ENCODE peak calls at places on chromosome 21, in six cellular contexts. One of them, this sample, is unnamed.

GRCh38 chr21:42310411-42311001 is 4.7 kb downstream of the TFF3 start:
- DNase-seq in K562: no peak
- DNase-seq in HepG2: no peak
- DNase-seq in SK-N-SH: no peak
- DNase-seq in GM12878: no peak
- DNase-seq in HCT116: no peak
- DNase-seq in this sample: no peak

GRCh38 chr21:36422279-36423098 is 37.3 kb downstream of the CHAF1B start:
- DNase-seq in K562: peak
- DNase-seq in GM12878: no peak
- DNase-seq in HepG2: peak
- DNase-seq in HCT116: peak
- DNase-seq in SK-N-SH: peak
- DNase-seq in this sample: no peak

GRCh38 chr21:35048706-35049617 is at the start of gene RUNX1:
- DNase-seq in HepG2: no peak
- DNase-seq in HCT116: no peak
- DNase-seq in GM12878: peak
- DNase-seq in K562: no peak
- DNase-seq in SK-N-SH: no peak
- DNase-seq in this sample: no peak

GRCh38 chr21:23307065-23307464 is 2300.2 kb downstream of the MRPL39 start:
- DNase-seq in HCT116: no peak
- DNase-seq in GM12878: no peak
- DNase-seq in SK-N-SH: no peak
- DNase-seq in K562: no peak
- DNase-seq in HepG2: no peak
- DNase-seq in this sample: no peak

GRCh38 chr21:29217818-29218252 is 80.9 kb upstream of the BACH1 start:
- DNase-seq in K562: no peak
- DNase-seq in GM12878: no peak
- DNase-seq in SK-N-SH: no peak
- DNase-seq in HepG2: peak
- DNase-seq in HCT116: peak
- DNase-seq in this sample: peak

GRCh38 chr21:28833181-28833580 is 159.5 kb downstream of the LTN1 start:
- DNase-seq in SK-N-SH: no peak
- DNase-seq in HepG2: no peak
- DNase-seq in HCT116: no peak
- DNase-seq in K562: no peak
- DNase-seq in GM12878: no peak
- DNase-seq in this sample: no peak

GRCh38 chr21:27526451-27526850 is 559.6 kb upstream of the ADAMTS5 start:
- DNase-seq in GM12878: no peak
- DNase-seq in HepG2: no peak
- DNase-seq in K562: no peak
- DNase-seq in SK-N-SH: no peak
- DNase-seq in HCT116: no peak
- DNase-seq in this sample: no peak

GRCh38 chr21:35254006-35254751 is 205.1 kb upstream of the RUNX1 start:
- DNase-seq in HCT116: no peak
- DNase-seq in HepG2: no peak
- DNase-seq in SK-N-SH: no peak
- DNase-seq in GM12878: no peak
- DNase-seq in K562: no peak
- DNase-seq in this sample: no peak

GRCh38 chr21:16342932-16343331 is 613.1 kb downstream of the USP25 start:
- DNase-seq in K562: no peak
- DNase-seq in HepG2: no peak
- DNase-seq in SK-N-SH: no peak
- DNase-seq in HCT116: no peak
- DNase-seq in GM12878: no peak
- DNase-seq in this sample: no peak

GRCh38 chr21:31555741-31556191 is 103.7 kb upstream of the SOD1 start:
- DNase-seq in HCT116: no peak
- DNase-seq in GM12878: no peak
- DNase-seq in K562: no peak
- DNase-seq in HepG2: no peak
- DNase-seq in SK-N-SH: no peak
- DNase-seq in this sample: no peak

GRCh38 chr21:38503588-38503987 is 5.3 kb upstream of the ERG start:
- DNase-seq in K562: no peak
- DNase-seq in HCT116: no peak
- DNase-seq in SK-N-SH: peak
- DNase-seq in GM12878: no peak
- DNase-seq in HepG2: no peak
- DNase-seq in this sample: no peak
- TF ChIP-seq SIN3A in K562: no peak
- TF ChIP-seq SIN3A in HCT116: no peak
- TF ChIP-seq SIN3A in SK-N-SH: no peak
- TF ChIP-seq SIN3A in GM12878: no peak
- TF ChIP-seq SIN3A in HepG2: no peak
- TF ChIP-seq SIN3A in this sample: no peak

GRCh38 chr21:39633770-39634181 is 21.0 kb downstream of the B3GALT5 start:
- DNase-seq in HepG2: no peak
- DNase-seq in SK-N-SH: no peak
- DNase-seq in HCT116: peak
- DNase-seq in GM12878: no peak
- DNase-seq in K562: no peak
- DNase-seq in this sample: no peak
- TF ChIP-seq SIN3A in HepG2: no peak
- TF ChIP-seq SIN3A in SK-N-SH: no peak
- TF ChIP-seq SIN3A in HCT116: no peak
- TF ChIP-seq SIN3A in GM12878: no peak
- TF ChIP-seq SIN3A in K562: no peak
- TF ChIP-seq SIN3A in this sample: no peak

GRCh38 chr21:17733209-17733608 is 85.9 kb downstream of the C21orf91 start:
- DNase-seq in K562: no peak
- DNase-seq in SK-N-SH: no peak
- DNase-seq in GM12878: no peak
- DNase-seq in HCT116: no peak
- DNase-seq in HepG2: no peak
- DNase-seq in this sample: no peak

GRCh38 chr21:17730782-17731181 is 88.4 kb downstream of the C21orf91 start:
- DNase-seq in K562: no peak
- DNase-seq in SK-N-SH: no peak
- DNase-seq in GM12878: no peak
- DNase-seq in HepG2: no peak
- DNase-seq in HCT116: no peak
- DNase-seq in this sample: no peak

GRCh38 chr21:17729455-17729854 is 89.7 kb downstream of the C21orf91 start:
- DNase-seq in HCT116: no peak
- DNase-seq in HepG2: no peak
- DNase-seq in GM12878: no peak
- DNase-seq in SK-N-SH: no peak
- DNase-seq in K562: no peak
- DNase-seq in this sample: no peak

GRCh38 chr21:17731554-17731953 is 87.6 kb downstream of the C21orf91 start:
- DNase-seq in SK-N-SH: no peak
- DNase-seq in HepG2: no peak
- DNase-seq in GM12878: no peak
- DNase-seq in K562: no peak
- DNase-seq in HCT116: no peak
- DNase-seq in this sample: no peak

GRCh38 chr21:17732306-17732705 is 86.8 kb downstream of the C21orf91 start:
- DNase-seq in SK-N-SH: peak
- DNase-seq in K562: no peak
- DNase-seq in HepG2: no peak
- DNase-seq in GM12878: no peak
- DNase-seq in HCT116: no peak
- DNase-seq in this sample: no peak
- TF ChIP-seq SIN3A in SK-N-SH: no peak
- TF ChIP-seq SIN3A in K562: no peak
- TF ChIP-seq SIN3A in HepG2: no peak
- TF ChIP-seq SIN3A in GM12878: no peak
- TF ChIP-seq SIN3A in HCT116: no peak
- TF ChIP-seq SIN3A in this sample: no peak

GRCh38 chr21:43360441-43361126 is 66.3 kb downstream of the SIK1 start:
- DNase-seq in SK-N-SH: no peak
- DNase-seq in GM12878: no peak
- DNase-seq in K562: no peak
- DNase-seq in HCT116: no peak
- DNase-seq in HepG2: no peak
- DNase-seq in this sample: no peak
- TF ChIP-seq SIN3A in SK-N-SH: no peak
- TF ChIP-seq SIN3A in GM12878: no peak
- TF ChIP-seq SIN3A in K562: no peak
- TF ChIP-seq SIN3A in HCT116: no peak
- TF ChIP-seq SIN3A in HepG2: no peak
- TF ChIP-seq SIN3A in this sample: no peak

GRCh38 chr21:25776440-25776839 is 41.7 kb downstream of the GABPA start:
- DNase-seq in K562: no peak
- DNase-seq in GM12878: no peak
- DNase-seq in HepG2: no peak
- DNase-seq in HCT116: no peak
- DNase-seq in SK-N-SH: peak
- DNase-seq in this sample: no peak

GRCh38 chr21:25767921-25768320 is 33.1 kb downstream of the GABPA start:
- DNase-seq in HepG2: no peak
- DNase-seq in K562: no peak
- DNase-seq in GM12878: no peak
- DNase-seq in HCT116: no peak
- DNase-seq in SK-N-SH: no peak
- DNase-seq in this sample: no peak

GRCh38 chr21:25772680-25773079 is 37.9 kb downstream of the GABPA start:
- DNase-seq in K562: no peak
- DNase-seq in HepG2: no peak
- DNase-seq in SK-N-SH: no peak
- DNase-seq in HCT116: no peak
- DNase-seq in GM12878: no peak
- DNase-seq in this sample: no peak
- TF ChIP-seq SIN3A in K562: no peak
- TF ChIP-seq SIN3A in HepG2: no peak
- TF ChIP-seq SIN3A in SK-N-SH: no peak
- TF ChIP-seq SIN3A in HCT116: no peak
- TF ChIP-seq SIN3A in GM12878: no peak
- TF ChIP-seq SIN3A in this sample: no peak

GRCh38 chr21:24369751-24370150 is 1237.5 kb downstream of the MRPL39 start:
- DNase-seq in SK-N-SH: no peak
- DNase-seq in K562: no peak
- DNase-seq in HCT116: no peak
- DNase-seq in GM12878: no peak
- DNase-seq in HepG2: no peak
- DNase-seq in this sample: no peak

GRCh38 chr21:24369278-24369677 is 1238.0 kb downstream of the MRPL39 start:
- DNase-seq in SK-N-SH: no peak
- DNase-seq in GM12878: no peak
- DNase-seq in HepG2: no peak
- DNase-seq in K562: no peak
- DNase-seq in HCT116: no peak
- DNase-seq in this sample: no peak

GRCh38 chr21:24375201-24375600 is 1232.1 kb downstream of the MRPL39 start:
- DNase-seq in GM12878: no peak
- DNase-seq in HepG2: no peak
- DNase-seq in K562: no peak
- DNase-seq in SK-N-SH: no peak
- DNase-seq in HCT116: no peak
- DNase-seq in this sample: no peak
- TF ChIP-seq SIN3A in GM12878: no peak
- TF ChIP-seq SIN3A in HepG2: no peak
- TF ChIP-seq SIN3A in K562: no peak
- TF ChIP-seq SIN3A in SK-N-SH: no peak
- TF ChIP-seq SIN3A in HCT116: no peak
- TF ChIP-seq SIN3A in this sample: no peak

GRCh38 chr21:45334591-45335081 is 46.9 kb upstream of the POFUT2 start:
- DNase-seq in GM12878: no peak
- DNase-seq in K562: no peak
- DNase-seq in HCT116: no peak
- DNase-seq in HepG2: no peak
- DNase-seq in SK-N-SH: no peak
- DNase-seq in this sample: no peak
- TF ChIP-seq SIN3A in GM12878: no peak
- TF ChIP-seq SIN3A in K562: no peak
- TF ChIP-seq SIN3A in HCT116: no peak
- TF ChIP-seq SIN3A in HepG2: no peak
- TF ChIP-seq SIN3A in SK-N-SH: no peak
- TF ChIP-seq SIN3A in this sample: no peak

DNA sequence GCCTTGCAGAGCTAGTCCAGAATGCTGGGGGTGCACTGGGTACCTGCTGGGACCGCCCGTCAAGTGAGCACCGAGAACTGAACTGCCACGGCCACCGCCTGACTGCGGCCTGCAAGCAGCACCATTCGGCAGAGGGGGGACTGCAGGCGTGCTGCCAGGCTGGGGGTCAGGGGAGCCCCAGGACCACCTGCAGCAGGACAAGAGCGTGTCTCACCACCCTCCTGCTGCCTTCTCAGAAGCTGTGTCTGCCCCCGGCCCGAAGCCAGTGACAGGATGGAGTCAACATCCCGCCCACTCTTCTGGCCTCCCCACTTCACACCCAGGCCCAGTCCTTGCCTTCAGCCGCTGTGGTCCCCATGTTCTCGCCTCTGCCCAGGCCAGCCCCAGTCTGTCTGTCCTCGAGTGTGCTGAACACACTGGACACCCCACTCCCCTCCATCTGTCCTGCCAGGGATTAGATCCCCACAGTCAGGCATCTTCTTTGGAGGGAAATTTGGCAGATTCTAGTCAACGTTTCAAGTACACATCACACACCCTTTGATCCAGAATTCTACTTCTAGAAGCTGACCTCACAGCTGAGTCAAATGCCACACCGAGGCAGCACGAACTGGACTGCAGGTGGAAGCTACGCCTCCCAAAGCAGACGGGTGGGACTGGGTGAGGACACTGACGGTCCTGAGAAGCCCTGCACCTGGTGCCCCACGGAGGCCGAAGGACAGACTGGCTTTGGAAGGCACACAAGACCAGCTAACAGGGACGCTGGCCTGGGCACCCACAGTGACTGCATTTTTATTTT is 26.0 kb downstream of the PTTG1IP start:
- DNase-seq in HCT116: no peak
- DNase-seq in GM12878: no peak
- DNase-seq in SK-N-SH: no peak
- DNase-seq in K562: no peak
- DNase-seq in HepG2: no peak
- DNase-seq in this sample: no peak
- TF ChIP-seq SIN3A in HCT116: no peak
- TF ChIP-seq SIN3A in GM12878: no peak
- TF ChIP-seq SIN3A in SK-N-SH: no peak
- TF ChIP-seq SIN3A in K562: no peak
- TF ChIP-seq SIN3A in HepG2: no peak
- TF ChIP-seq SIN3A in this sample: no peak

GRCh38 chr21:41196990-41197389 is 29.0 kb downstream of the BACE2 start:
- DNase-seq in HepG2: no peak
- DNase-seq in GM12878: no peak
- DNase-seq in K562: no peak
- DNase-seq in HCT116: no peak
- DNase-seq in SK-N-SH: no peak
- DNase-seq in this sample: no peak
- TF ChIP-seq SIN3A in HepG2: no peak
- TF ChIP-seq SIN3A in GM12878: no peak
- TF ChIP-seq SIN3A in K562: no peak
- TF ChIP-seq SIN3A in HCT116: no peak
- TF ChIP-seq SIN3A in SK-N-SH: no peak
- TF ChIP-seq SIN3A in this sample: no peak

GRCh38 chr21:38843806-38844479 is 38.2 kb downstream of the ETS2 start:
- DNase-seq in SK-N-SH: no peak
- DNase-seq in HCT116: no peak
- DNase-seq in HepG2: no peak
- DNase-seq in K562: no peak
- DNase-seq in GM12878: no peak
- DNase-seq in this sample: no peak
- TF ChIP-seq SIN3A in SK-N-SH: no peak
- TF ChIP-seq SIN3A in HCT116: no peak
- TF ChIP-seq SIN3A in HepG2: no peak
- TF ChIP-seq SIN3A in K562: no peak
- TF ChIP-seq SIN3A in GM12878: no peak
- TF ChIP-seq SIN3A in this sample: no peak

This sample was measured in Panc1.